ENCODE peak calls at places on chromosomes 16 and 17, in four cellular contexts. L, G, A and S are unnamed samples.

GRCh38 chr17:31314788-31315105 is 893 bp upstream of the EVI2B start:
- DNase-seq in G (no peak), L (no peak), A (no peak), S (no peak)

GRCh38 chr16:76579277-76579676 is 302.1 kb downstream of the CNTNAP4 start:
- DNase-seq in G (no peak), L (no peak), A (no peak), S (no peak)

GRCh38 chr16:50245417-50246298 is 20.7 kb upstream of the ADCY7 start:
- DNase-seq in G (no peak), L (no peak), A (peak; percentile 89), S (peak; percentile 82)

GRCh38 chr17:10384175-10384574 is 11.4 kb upstream of the MYH13 start:
- DNase-seq in G (no peak), L (no peak), A (no peak), S (peak; percentile 16)

GRCh38 chr17:48520631-48521045 is 10.2 kb downstream of the HOXB1 start:
- DNase-seq in A (no peak), L (no peak), G (no peak), S (peak; percentile 54)

GRCh38 chr17:50621562-50621961 is 13.1 kb upstream of the ABCC3 start:
- DNase-seq in G (no peak), L (no peak), A (peak; percentile 42), S (no peak)

GRCh38 chr17:71180801-71181385 is 939.9 kb upstream of the SOX9 start:
- DNase-seq in A (peak; percentile 60), L (peak; percentile 6), G (peak; percentile 18), S (peak; percentile 81)

GRCh38 chr16:70527315-70527996 is 3.8 kb downstream of the SF3B3 start:
- DNase-seq in G (no peak), A (no peak), L (no peak), S (no peak)

GRCh38 chr17:30238003-30238344 is 2.5 kb upstream of the SLC6A4 start:
- DNase-seq in G (no peak), L (no peak), A (no peak), S (no peak)

DNA sequence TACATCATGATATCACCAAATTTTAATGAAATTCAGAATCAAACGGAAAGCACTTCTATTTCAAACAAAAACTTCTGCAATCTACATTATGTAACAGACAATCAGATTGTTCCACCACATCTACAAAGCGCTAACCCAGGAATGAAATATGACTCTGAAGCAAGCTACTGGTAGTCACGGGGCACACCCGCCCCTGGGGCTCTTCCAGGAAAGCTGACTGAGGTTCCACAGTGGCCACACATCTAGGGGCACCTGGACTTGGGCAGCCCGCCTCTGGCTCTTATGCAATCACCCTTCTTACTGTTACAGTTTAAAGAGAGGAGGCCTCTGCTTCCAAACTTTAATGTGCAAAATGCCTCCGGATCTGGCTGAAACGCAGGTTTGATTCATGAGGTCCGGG is 27.5 kb downstream of the ZCCHC14 start:
- DNase-seq in G (peak; percentile 74), L (peak; percentile 52), A (peak; percentile 94), S (peak; percentile 90)
- H3K4me3 ChIP-seq in G (no peak overlapping the region), L (peak overlapping the region; percentile 20), A (no peak overlapping the region), S (peak overlapping the region; percentile 48)

DNA sequence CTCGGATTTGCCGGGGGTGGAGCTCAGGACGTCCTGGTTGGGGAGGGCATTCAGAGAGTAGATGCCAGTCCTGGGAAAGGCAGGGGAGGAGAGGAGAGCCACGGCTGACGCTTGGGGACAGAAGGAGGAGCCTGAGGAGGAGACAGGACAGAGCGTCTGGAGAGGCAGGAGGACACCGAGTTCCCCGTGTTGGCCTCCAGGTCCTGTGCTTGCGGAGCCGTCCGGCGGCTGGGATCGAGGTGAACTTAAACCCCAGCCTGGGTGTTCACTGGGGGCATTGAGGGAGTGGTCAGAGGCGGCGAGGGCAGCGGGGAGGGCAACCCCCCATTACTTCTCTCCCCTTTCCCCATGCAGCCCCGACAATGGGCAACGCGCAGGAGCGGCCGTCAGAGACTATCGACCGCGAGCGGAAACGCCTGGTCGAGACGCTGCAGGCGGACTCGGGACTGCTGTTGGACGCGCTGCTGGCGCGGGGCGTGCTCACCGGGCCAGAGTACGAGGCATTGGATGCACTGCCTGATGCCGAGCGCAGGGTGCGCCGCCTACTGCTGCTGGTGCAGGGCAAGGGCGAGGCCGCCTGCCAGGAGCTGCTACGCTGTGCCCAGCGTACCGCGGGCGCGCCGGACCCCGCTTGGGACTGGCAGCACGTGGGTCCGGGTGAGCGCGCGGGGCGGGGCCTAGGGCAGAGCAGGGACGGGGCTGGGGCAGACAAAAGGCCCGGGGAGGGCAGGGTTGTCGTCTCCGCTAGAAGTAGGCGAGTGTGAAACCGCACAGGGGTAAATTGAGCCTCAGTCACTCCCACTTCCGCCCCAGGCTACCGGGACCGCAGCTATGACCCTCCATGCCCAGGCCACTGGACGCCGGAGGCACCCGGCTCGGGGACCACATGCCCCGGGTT is 3.7 kb downstream of the NOL3 start:
- DNase-seq in G (no peak), A (peak; percentile 77), L (peak; percentile 34), S (peak; percentile 81)
- TF ChIP-seq CTCF in G (peak; percentile 41), A (no peak), L (peak; percentile 25), S (peak; percentile 26)

DNA sequence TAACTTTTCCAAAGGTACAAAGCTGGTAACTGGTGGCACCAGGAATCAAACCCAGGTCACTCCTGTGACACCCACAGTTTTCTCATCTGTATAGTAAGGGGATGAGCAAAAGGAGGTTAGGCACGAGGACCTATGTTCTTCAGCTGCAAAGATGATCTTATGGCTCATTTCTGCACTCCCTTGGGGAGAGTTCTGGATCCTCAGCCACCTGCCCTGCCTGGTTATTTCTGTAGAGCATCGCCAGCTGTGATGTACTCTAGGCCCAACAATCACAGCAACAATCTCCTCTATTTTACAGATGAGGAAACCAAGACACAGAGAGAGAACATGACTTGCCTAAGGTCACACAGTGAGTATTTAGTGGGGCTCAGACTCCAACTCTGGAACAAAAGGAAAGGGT is 5.4 kb upstream of the CPNE2 start:
- DNase-seq in G (no peak), L (no peak), A (no peak), S (no peak)
- H3K4me3 ChIP-seq in G (no peak overlapping the region), L (no peak overlapping the region), A (no peak overlapping the region), S (no peak overlapping the region)

GRCh38 chr16:56617212-56618085 is 8.1 kb upstream of the MT1E start:
- DNase-seq in A (peak; percentile 79), G (no peak), L (no peak), S (peak; percentile 75)
- TF ChIP-seq CTCF in A (no peak), G (no peak), L (no peak), S (no peak)

DNA sequence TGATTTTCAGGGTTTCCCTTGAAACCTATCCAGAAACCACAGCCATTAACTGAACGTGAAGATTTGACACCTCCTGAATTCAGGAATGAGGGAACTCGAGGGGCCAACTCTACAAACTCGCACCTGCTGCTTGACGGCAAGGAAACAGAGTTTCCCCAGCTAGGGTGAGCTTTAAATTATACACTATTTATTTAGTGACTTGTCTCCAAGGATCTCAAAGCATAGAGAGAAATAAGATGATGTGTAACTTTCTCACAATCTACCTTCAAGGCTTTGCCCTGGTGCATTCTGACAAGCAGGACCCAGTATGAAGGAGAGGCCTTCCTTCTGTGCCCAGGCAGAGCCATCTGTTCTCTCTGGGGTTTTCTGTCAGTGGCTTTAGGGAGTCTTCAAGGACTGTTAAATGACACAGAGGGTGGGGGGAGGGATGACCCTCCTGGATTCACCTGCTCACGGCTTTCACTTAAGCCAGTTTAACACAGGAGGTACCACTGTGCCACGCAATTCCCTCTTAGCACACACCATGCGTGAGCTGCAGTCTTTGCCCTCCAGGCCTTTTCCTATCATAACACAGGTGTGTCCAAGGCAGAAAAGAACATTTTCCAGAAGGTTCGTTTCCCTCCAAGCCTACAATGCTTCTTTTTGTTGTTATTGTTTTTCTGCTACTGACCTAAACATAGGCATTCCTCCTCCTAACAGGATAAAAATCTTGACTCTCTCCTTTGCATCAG is 1.3 kb downstream of the ZFHX3 start:
- DNase-seq in G (no peak), A (no peak), L (no peak), S (no peak)
- H3K4me3 ChIP-seq in G (peak overlapping the region; percentile 77), A (no peak overlapping the region), L (peak overlapping the region; percentile 68), S (peak overlapping the region; percentile 89)